ENCODE peak calls at places on chromosomes 5 and 9, in four cellular contexts. Q is GM12891, J is HL-60, L is K562. E is an unnamed sample.

GRCh38 chr9:95336281-95336680 is 18.8 kb upstream of the FANCC start:
- DNase-seq in Q (no peak), J (no peak), L (no peak), E (no peak)

GRCh38 chr5:146342882-146343865 is 4.5 kb downstream of the POU4F3 start:
- DNase-seq in Q (no peak), J (no peak), L (no peak), E (no peak)

GRCh38 chr5:472076-472655 is 29.2 kb downstream of the EXOC3 start:
- DNase-seq in Q (no peak), L (peak; percentile 52), J (no peak), E (no peak)

GRCh38 chr9:122941560-122942234 is 877 bp downstream of the RABGAP1 start:
- DNase-seq in J (no peak), L (peak; percentile 50), Q (no peak), E (no peak)

GRCh38 chr5:73716284-73716808 is 90.3 kb downstream of the ARHGEF28 start:
- DNase-seq in J (no peak), L (no peak), Q (no peak), E (no peak)

GRCh38 chr9:4491621-4491975 is 1.3 kb downstream of the SLC1A1 start:
- DNase-seq in Q (no peak), J (no peak), L (no peak), E (no peak)

GRCh38 chr9:100324594-100325200 is 28.0 kb downstream of the TEX10 start:
- DNase-seq in Q (no peak), J (peak; percentile 29), L (peak; percentile 42), E (no peak)

GRCh38 chr9:69829484-69829883 is 8.9 kb downstream of the CFAP95 start:
- DNase-seq in Q (no peak), L (no peak), J (no peak), E (no peak)

GRCh38 chr5:130061746-130062145 is 157.5 kb downstream of the CHSY3 start:
- DNase-seq in J (no peak), Q (no peak), L (no peak), E (no peak)

GRCh38 chr5:187617-188451 is 3.5 kb upstream of the LRRC14B start:
- DNase-seq in L (no peak), Q (no peak), J (no peak), E (no peak)

GRCh38 chr5:174315871-174316270 is 270.4 kb downstream of the NSG2 start:
- DNase-seq in J (no peak), Q (no peak), L (no peak), E (no peak)

GRCh38 chr5:38796000-38796738 is 49.6 kb upstream of the OSMR start:
- DNase-seq in J (no peak), L (no peak), Q (no peak), E (no peak)

GRCh38 chr5:6737043-6737941 is 24.1 kb downstream of the TENT4A start:
- DNase-seq in J (no peak), L (no peak), Q (no peak), E (peak; percentile 88)

GRCh38 chr9:69885931-69886330 is 65.3 kb downstream of the CFAP95 start:
- DNase-seq in L (no peak), J (no peak), Q (no peak), E (no peak)

GRCh38 chr9:12958708-12959107 is 183.9 kb downstream of the LURAP1L start:
- DNase-seq in Q (no peak), L (no peak), J (no peak), E (no peak)

GRCh38 chr5:173645437-173645807 is 29.0 kb upstream of the BOD1 start:
- DNase-seq in Q (no peak), J (no peak), L (no peak), E (no peak)

GRCh38 chr5:68834486-68834885 is 259.3 kb upstream of the SLC30A5 start:
- DNase-seq in L (no peak), J (no peak), Q (no peak), E (no peak)

GRCh38 chr5:143315929-143316328 is 87.6 kb downstream of the NR3C1 start:
- DNase-seq in J (no peak), Q (no peak), L (no peak), E (no peak)

GRCh38 chr5:151051066-151051930 is 29.5 kb downstream of the TNIP1 start:
- DNase-seq in Q (peak; percentile 72), J (peak; percentile 69), L (peak; percentile 85), E (peak; percentile 43)

GRCh38 chr9:79131876-79132377 is 439.8 kb upstream of the TLE4 start:
- DNase-seq in L (no peak), J (no peak), Q (no peak), E (no peak)

GRCh38 chr5:35741126-35741711 is 115.5 kb upstream of the IL7R start:
- DNase-seq in J (peak; percentile 3), Q (no peak), L (no peak), E (no peak)

GRCh38 chr5:107196500-107196899 is 474.2 kb downstream of the EFNA5 start:
- DNase-seq in J (no peak), Q (no peak), L (no peak), E (no peak)

GRCh38 chr5:170357853-170358497 is 31.2 kb downstream of the KCNMB1 start:
- DNase-seq in Q (no peak), J (peak; percentile 54), L (peak; percentile 64), E (no peak)

GRCh38 chr5:131488463-131488862 is 146.6 kb downstream of the RAPGEF6 start:
- DNase-seq in L (no peak), J (no peak), Q (peak; percentile 8), E (peak; percentile 82)

GRCh38 chr5:180603076-180603591 is 11.8 kb upstream of the SCGB3A1 start:
- DNase-seq in L (no peak), J (no peak), Q (no peak), E (no peak)

GRCh38 chr5:17235736-17236330 is 18.4 kb downstream of the BASP1 start:
- DNase-seq in J (no peak), L (no peak), Q (no peak), E (no peak)

GRCh38 chr5:34959323-34959722 is 30.0 kb downstream of the DNAJC21 start:
- DNase-seq in J (no peak), Q (peak; percentile 32), L (peak; percentile 31), E (peak; percentile 63)

DNA sequence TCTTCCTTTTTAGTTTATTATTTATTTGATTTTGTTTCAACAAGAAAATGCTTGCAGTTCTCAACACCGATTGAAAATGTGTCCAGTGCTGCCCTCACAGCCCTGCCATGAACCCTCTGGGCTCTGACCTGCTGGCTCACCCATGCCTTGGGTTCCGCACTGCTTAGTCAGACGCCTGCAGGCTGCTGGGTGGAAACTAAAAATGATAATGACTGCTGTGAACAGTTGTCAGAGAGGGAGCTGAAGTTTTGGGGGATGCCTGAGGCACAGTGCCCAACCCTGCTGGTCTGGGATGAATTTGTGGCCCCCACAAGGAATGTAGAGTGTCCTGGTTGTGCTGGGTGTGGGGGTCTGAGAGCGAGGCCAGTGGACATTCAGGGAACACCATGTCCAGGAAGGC is 22.2 kb upstream of the CFAP157 start:
- DNase-seq in Q (no peak), L (no peak), J (no peak), E (no peak)
- TF ChIP-seq SPI1 in Q (no peak), L (no peak), J (no peak), E (no peak)

GRCh38 chr9:37801959-37802711 is 1.5 kb downstream of the DCAF10 start:
- DNase-seq in Q (no peak), J (no peak), L (peak; percentile 26), E (no peak)

GRCh38 chr9:37800631-37801286 is at the start of gene DCAF10:
- DNase-seq in Q (peak; percentile 72), J (peak; percentile 76), L (peak; percentile 94), E (peak; percentile 40)

GRCh38 chr9:37806271-37806670 is 5.7 kb downstream of the DCAF10 start:
- DNase-seq in J (no peak), L (peak; percentile 17), Q (no peak), E (no peak)

GRCh38 chr9:37798677-37799076 is 1.9 kb upstream of the DCAF10 start:
- DNase-seq in L (no peak), J (no peak), Q (no peak), E (no peak)

DNA sequence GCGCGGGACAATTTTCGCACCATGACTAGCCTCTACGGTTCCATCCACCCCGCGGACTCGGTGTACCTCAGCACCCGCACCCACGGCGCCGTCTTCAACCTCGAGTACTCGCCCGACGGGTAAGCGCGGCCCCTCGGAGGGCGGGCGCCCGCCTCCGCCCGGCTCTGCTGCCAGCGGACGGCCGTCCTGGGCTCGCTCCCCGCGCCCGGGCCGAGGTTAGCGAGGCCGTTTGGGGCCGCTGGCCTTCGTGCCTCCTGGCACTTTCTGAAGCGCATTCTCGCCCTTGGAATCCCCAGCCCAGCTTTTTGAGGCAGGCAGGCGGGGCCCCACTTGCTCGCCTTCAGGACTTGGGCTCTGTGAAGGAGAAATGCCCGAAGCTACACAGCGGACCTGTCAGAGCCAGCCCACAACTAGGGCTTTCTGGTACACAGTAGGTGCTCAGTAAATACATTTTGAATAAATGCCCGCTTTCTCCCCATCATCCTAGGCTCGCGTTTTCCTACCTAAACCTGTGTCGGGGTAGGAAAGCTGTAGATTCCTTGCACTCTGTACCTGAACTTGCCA is 772 bp downstream of the DCAF10 start:
- DNase-seq in Q (no peak), J (no peak), L (peak; percentile 52), E (no peak)
- TF ChIP-seq SPI1 in Q (no peak), J (no peak), L (no peak), E (no peak)

GRCh38 chr9:127175764-127176163 is 53.3 kb upstream of the ANGPTL2 start:
- DNase-seq in Q (no peak), J (no peak), L (no peak), E (no peak)
- TF ChIP-seq SPI1 in Q (no peak), J (no peak), L (no peak), E (no peak)

DNA sequence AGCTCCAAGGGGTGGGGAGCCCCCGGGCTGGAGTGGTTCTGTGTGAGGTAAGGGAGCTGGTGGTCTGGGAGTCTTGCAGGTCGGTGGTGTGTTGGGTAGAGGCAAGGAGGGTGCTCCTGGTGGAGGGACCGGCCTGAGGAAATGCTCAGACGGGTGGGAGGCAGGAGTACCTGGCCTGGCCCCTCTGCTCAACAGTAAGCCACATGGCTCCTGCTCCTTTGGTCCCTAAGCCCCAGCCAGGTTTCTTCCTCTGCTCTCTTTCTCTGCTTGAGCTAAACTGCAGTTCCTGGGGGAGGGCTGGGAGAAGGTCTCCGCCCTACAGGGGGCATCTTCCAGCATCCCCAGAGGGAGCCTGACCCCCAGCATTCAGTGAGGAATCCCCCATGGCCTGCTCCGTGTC is 17.2 kb downstream of the TSPAN17 start:
- DNase-seq in J (no peak), Q (no peak), L (no peak), E (no peak)
- TF ChIP-seq SPI1 in J (no peak), Q (no peak), L (no peak), E (no peak)

GRCh38 chr9:81455826-81456225 is 233.5 kb downstream of the TLE1 start:
- DNase-seq in L (no peak), Q (no peak), J (no peak), E (no peak)
- TF ChIP-seq SPI1 in L (no peak), Q (no peak), J (no peak), E (no peak)

E was measured in GM12878.